ENCODE peak calls at places on chromosomes 6 and 20, in eight cellular contexts. S is fibroblast of the aortic adventitia, B is fibroblast of villous mesenchyme, T is astrocyte of the cerebellum, U is brain microvascular endothelial cell, A is sigmoid colon, G is uterus, L is astrocyte of the spinal cord. Q is an unnamed sample.

GRCh38 chr6:41255638-41256246 is 27.6 kb downstream of the TREML4 start:
- DNase-seq in S (no peak), B (no peak), T (no peak), U (no peak), A (no peak), G (no peak), L (no peak), Q (no peak)

GRCh38 chr6:138162104-138162946 is 586 bp downstream of the ARFGEF3 start:
- DNase-seq in S (peak; percentile 2), B (no peak), T (no peak), U (no peak), A (no peak), G (no peak), L (peak; percentile 7), Q (peak; percentile 12)

GRCh38 chr6:142009647-142010046 is 123.1 kb upstream of the GJE1 start:
- DNase-seq in S (peak; percentile 90), B (peak; percentile 51), T (peak; percentile 75), U (peak; percentile 75), A (no peak), G (no peak), L (peak; percentile 57), Q (peak; percentile 24)

GRCh38 chr6:163793584-163793983 is 379.1 kb downstream of the QKI start:
- DNase-seq in S (peak; percentile 4), B (peak; percentile 60), T (peak; percentile 34), U (peak; percentile 81), A (no peak), G (no peak), L (peak; percentile 81), Q (peak; percentile 35)

GRCh38 chr6:52990342-52990741 is 4.7 kb downstream of the GSTA4 start:
- DNase-seq in S (peak; percentile 13), B (peak; percentile 39), T (no peak), U (no peak), A (no peak), G (no peak), L (peak; percentile 25), Q (peak; percentile 5)

GRCh38 chr6:149450679-149451360 is 34.0 kb downstream of the ZC3H12D start:
- DNase-seq in S (no peak), B (no peak), T (no peak), U (no peak), A (peak; percentile 74), G (no peak), L (no peak), Q (peak; percentile 22)

GRCh38 chr6:152309648-152310047 is 327.5 kb downstream of the SYNE1 start:
- DNase-seq in S (no peak), B (no peak), T (no peak), U (no peak), A (no peak), G (no peak), L (no peak), Q (no peak)

GRCh38 chr6:142342986-142343385 is 41.2 kb downstream of the ADGRG6 start:
- DNase-seq in S (no peak), B (no peak), T (no peak), U (no peak), A (no peak), G (no peak), L (no peak), Q (no peak)

GRCh38 chr6:157045831-157046454 is 268.8 kb downstream of the ARID1B start:
- DNase-seq in S (peak; percentile 73), B (peak; percentile 76), T (peak; percentile 74), U (peak; percentile 66), A (no peak), G (no peak), L (peak; percentile 80), Q (peak; percentile 8)

GRCh38 chr20:19809487-19809886 is 51.4 kb downstream of the RIN2 start:
- DNase-seq in S (no peak), B (no peak), T (no peak), U (no peak), A (peak; percentile 43), G (no peak), L (peak; percentile 25), Q (no peak)

GRCh38 chr6:77136086-77136485 is 327.2 kb downstream of the HTR1B start:
- DNase-seq in S (peak; percentile 22), B (no peak), T (no peak), U (no peak), A (no peak), G (no peak), L (peak; percentile 38), Q (no peak)

GRCh38 chr6:68443704-68444103 is 191.4 kb upstream of the ADGRB3 start:
- DNase-seq in S (no peak), B (no peak), T (no peak), U (no peak), A (no peak), G (no peak), L (no peak), Q (no peak)
- TF ChIP-seq CTCF in S (peak; percentile 39), B (no peak), T (peak; percentile 18), U (peak; percentile 33), A (no peak), G (no peak), L (peak; percentile 15), Q (no peak)

GRCh38 chr6:45377555-45378323 is at the start of gene SUPT3H:
- DNase-seq in S (peak; percentile 90), B (peak; percentile 92), T (peak; percentile 75), U (peak; percentile 86), A (peak; percentile 96), G (peak; percentile 93), L (peak; percentile 95), Q (peak; percentile 93)
- TF ChIP-seq CTCF in S (no peak), B (peak; percentile 22), T (peak; percentile 6), U (peak; percentile 19), A (no peak), G (no peak), L (peak; percentile 15), Q (no peak)

DNA sequence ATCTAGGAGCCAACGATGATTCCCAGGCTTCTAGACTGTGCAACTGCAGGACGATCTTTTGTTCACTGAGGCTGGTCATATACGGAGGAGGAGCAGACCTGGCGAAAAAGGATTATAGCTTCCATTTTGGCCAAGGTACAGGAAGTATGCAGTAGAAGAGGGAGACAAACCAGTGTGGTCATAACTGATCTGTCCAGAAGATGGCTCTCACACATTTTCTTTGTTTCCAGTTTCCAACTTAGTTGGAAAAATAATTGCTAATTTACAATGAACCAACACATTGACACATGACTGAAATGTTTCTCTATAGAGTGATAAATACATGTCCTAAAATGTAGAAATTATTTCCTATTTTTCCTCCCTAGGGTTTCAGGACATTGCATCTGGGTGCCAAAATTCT is 364.1 kb upstream of the BTBD3 start:
- DNase-seq in S (peak; percentile 20), B (no peak), T (no peak), U (no peak), A (no peak), G (no peak), L (peak; percentile 4), Q (peak; percentile 6)
- TF ChIP-seq CTCF in S (peak; percentile 47), B (peak; percentile 36), T (peak; percentile 52), U (peak; percentile 55), A (peak; percentile 13), G (no peak), L (peak; percentile 48), Q (no peak)

GRCh38 chr6:136037885-136038460 is 186.5 kb downstream of the PDE7B start:
- DNase-seq in S (peak; percentile 89), B (peak; percentile 70), T (peak; percentile 40), U (no peak), A (no peak), G (peak; percentile 41), L (peak; percentile 72), Q (no peak)
- TF ChIP-seq CTCF in S (peak; percentile 46), B (peak; percentile 41), T (no peak), U (peak; percentile 45), A (no peak), G (peak; percentile 21), L (peak; percentile 4), Q (no peak)

GRCh38 chr20:39778847-39779641 is 816.9 kb downstream of the DHX35 start:
- DNase-seq in S (peak; percentile 27), B (no peak), T (peak; percentile 41), U (no peak), A (no peak), G (no peak), L (peak; percentile 52), Q (no peak)
- TF ChIP-seq CTCF in S (peak; percentile 30), B (no peak), T (peak; percentile 64), U (peak; percentile 30), A (no peak), G (no peak), L (peak; percentile 51), Q (no peak)

DNA sequence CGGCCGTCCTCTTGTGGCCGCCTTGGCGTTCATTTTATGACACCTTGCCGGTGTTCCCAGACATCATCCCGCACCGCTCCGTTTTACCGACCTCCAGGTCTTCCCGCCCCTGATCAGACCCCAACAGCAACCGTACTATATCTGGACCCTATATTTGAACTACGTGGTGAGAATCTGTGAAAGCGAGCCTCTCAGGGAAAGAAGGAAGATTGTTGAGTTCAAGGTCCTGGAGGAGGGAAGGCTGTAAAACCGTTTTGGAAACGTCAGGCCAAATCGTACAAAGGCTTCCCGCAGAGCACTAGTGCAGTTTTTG is 1.4 kb upstream of the CNR1 start:
- DNase-seq in S (no peak), B (no peak), T (no peak), U (no peak), A (no peak), G (no peak), L (no peak), Q (no peak)
- TF ChIP-seq CTCF in S (no peak), B (no peak), T (no peak), U (no peak), A (no peak), G (no peak), L (no peak), Q (no peak)

GRCh38 chr6:32290886-32291450 is 67.1 kb upstream of the NOTCH4 start:
- DNase-seq in S (peak; percentile 23), B (no peak), T (no peak), U (no peak), A (no peak), G (no peak), L (no peak), Q (no peak)

GRCh38 chr6:32293695-32294094 is 69.8 kb upstream of the NOTCH4 start:
- DNase-seq in S (no peak), B (no peak), T (no peak), U (no peak), A (no peak), G (no peak), L (no peak), Q (no peak)

GRCh38 chr6:32291549-32291948 is 67.7 kb upstream of the NOTCH4 start:
- DNase-seq in S (no peak), B (no peak), T (no peak), U (no peak), A (no peak), G (no peak), L (no peak), Q (no peak)

DNA sequence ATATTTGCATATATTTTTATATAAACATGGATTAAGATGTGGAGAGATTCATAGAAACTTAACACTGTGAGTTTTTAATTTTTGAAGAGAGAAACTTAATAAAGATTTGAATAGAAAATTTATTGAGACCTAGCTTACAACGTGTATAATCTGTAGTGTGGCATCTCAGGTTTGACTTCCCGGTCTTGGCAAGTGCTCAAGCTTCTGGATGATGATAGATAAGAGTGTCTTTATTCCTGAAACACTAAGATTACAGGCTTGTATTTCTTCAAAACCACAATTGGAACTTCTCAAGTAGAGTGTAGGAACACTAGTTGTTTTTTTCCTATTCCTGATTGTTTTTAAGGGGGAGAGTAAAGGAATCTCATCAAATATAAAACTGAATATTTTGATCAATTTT is 64.6 kb upstream of the NOTCH4 start:
- DNase-seq in S (no peak), B (no peak), T (no peak), U (no peak), A (no peak), G (no peak), L (no peak), Q (no peak)
- TF ChIP-seq CTCF in S (no peak), B (no peak), T (no peak), U (no peak), A (no peak), G (no peak), L (no peak), Q (no peak)